ENCODE peak calls at places on chromosomes 2 and 18, in four cellular contexts. Y, E, M and I are unnamed samples.

GRCh38 chr18:79588636-79589481 is 90.7 kb upstream of the CTDP1 start:
- DNase-seq in Y (peak), E (peak), M (peak), I (no peak)

GRCh38 chr18:45856526-45856925 is 31.1 kb downstream of the SIGLEC15 start:
- DNase-seq in Y (no peak), E (no peak), M (no peak), I (no peak)

GRCh38 chr2:20514596-20515269 is 67.9 kb downstream of the RHOB start:
- DNase-seq in Y (peak), E (peak), M (peak), I (peak)

GRCh38 chr2:170923799-170924198 is 5.3 kb upstream of the GORASP2 start:
- DNase-seq in Y (no peak), E (no peak), M (no peak), I (no peak)

GRCh38 chr2:12765203-12765602 is 48.5 kb downstream of the TRIB2 start:
- DNase-seq in Y (no peak), E (no peak), M (no peak), I (no peak)

GRCh38 chr2:219555956-219556355 is 12.1 kb downstream of the TMEM198 start:
- DNase-seq in Y (no peak), E (no peak), M (no peak), I (no peak)

GRCh38 chr18:62486290-62486964 is 36.4 kb upstream of the ZCCHC2 start:
- DNase-seq in Y (no peak), E (no peak), M (peak), I (peak)

GRCh38 chr18:8722946-8723477 is 17.7 kb downstream of the MTCL1 start:
- DNase-seq in Y (no peak), E (no peak), M (no peak), I (no peak)

GRCh38 chr2:201466050-201466660 is 14.6 kb downstream of the STRADB start:
- DNase-seq in Y (no peak), E (no peak), M (no peak), I (no peak)

GRCh38 chr2:174839672-174840071 is 75.4 kb upstream of the CHRNA1 start:
- DNase-seq in Y (no peak), E (no peak), M (no peak), I (no peak)
- TF ChIP-seq CTCF in Y (no peak), E (no peak), M (no peak), I (no peak)

GRCh38 chr2:48532824-48533223 is 2.9 kb downstream of the STON1 start:
- DNase-seq in Y (no peak), E (no peak), M (no peak), I (no peak)

GRCh38 chr2:48529676-48530032 is 300 bp upstream of the STON1 start:
- DNase-seq in Y (no peak), E (peak), M (no peak), I (no peak)

GRCh38 chr2:48530033-48530804 is at the start of gene STON1:
- DNase-seq in Y (peak), E (peak), M (peak), I (no peak)

GRCh38 chr2:48532174-48532573 is 2.2 kb downstream of the STON1 start:
- DNase-seq in Y (no peak), E (no peak), M (no peak), I (no peak)

GRCh38 chr2:48531141-48531648 is 1.2 kb downstream of the STON1 start:
- DNase-seq in Y (no peak), E (peak), M (no peak), I (no peak)
- H3K4me3 ChIP-seq in Y (peak), E (peak), M (no peak), I (peak)

GRCh38 chr2:130376433-130377293 is 20.8 kb downstream of the PTPN18 start:
- DNase-seq in Y (no peak), E (peak), M (no peak), I (no peak)
- TF ChIP-seq CTCF in Y (no peak), E (no peak), M (no peak), I (peak)

GRCh38 chr18:37567994-37568359 is 2.4 kb upstream of the CELF4 start:
- DNase-seq in Y (no peak), E (no peak), M (no peak), I (no peak)
- H3K4me3 ChIP-seq in Y (peak), E (no peak), M (no peak), I (no peak)

GRCh38 chr2:7515327-7515726 is 598.1 kb downstream of the RNF144A start:
- DNase-seq in Y (no peak), E (no peak), M (no peak), I (no peak)

GRCh38 chr2:7513834-7514233 is 596.6 kb downstream of the RNF144A start:
- DNase-seq in Y (no peak), E (no peak), M (no peak), I (no peak)

GRCh38 chr2:7508220-7508943 is 591.2 kb downstream of the RNF144A start:
- DNase-seq in Y (no peak), E (no peak), M (peak), I (no peak)

DNA sequence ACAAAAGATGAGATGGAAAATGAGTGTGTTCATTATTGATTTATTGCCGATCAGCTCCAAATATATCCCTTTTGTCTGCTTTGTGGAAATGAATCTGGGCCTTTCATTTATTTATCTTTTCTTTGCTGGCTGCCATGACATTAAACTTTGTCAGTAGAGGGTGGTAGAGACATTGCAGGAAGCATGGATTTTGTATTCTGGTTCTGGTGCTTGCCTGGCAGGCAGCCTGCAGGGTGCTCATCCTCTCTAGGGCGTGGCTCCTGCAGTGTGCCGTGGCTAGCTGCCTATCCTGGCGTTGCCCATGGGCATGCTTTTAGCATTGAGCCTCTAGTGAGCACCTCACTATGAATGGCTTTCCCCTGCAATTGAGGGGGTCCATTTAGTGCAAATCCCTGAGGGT is 593.1 kb downstream of the RNF144A start:
- DNase-seq in Y (no peak), E (no peak), M (no peak), I (no peak)
- TF ChIP-seq CTCF in Y (no peak), E (no peak), M (no peak), I (peak)

GRCh38 chr2:64990823-64991222 is 1.6 kb downstream of the SLC1A4 start:
- DNase-seq in Y (no peak), E (no peak), M (no peak), I (no peak)
- H3K4me3 ChIP-seq in Y (peak), E (no peak), M (peak), I (no peak)

DNA sequence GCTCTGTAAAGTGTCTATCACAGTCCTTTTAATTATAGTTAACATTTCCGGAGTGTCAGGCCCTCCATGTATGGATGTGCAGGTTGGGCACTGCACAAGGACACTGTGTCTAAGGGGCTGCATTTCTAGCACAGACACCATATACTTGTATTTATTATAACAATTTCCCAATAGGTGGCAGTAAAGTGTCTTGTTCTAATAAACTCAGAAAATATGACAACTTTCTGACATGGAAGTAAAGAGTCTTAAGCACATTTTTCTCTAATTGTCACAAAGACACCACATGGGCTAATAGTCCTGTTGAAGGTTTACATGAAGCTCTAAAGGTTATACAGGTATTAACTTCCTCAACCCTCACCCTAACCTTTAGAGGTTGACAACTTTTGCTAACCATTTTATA is 156.6 kb downstream of the DYSF start:
- DNase-seq in Y (no peak), E (peak), M (no peak), I (peak)
- TF ChIP-seq CTCF in Y (no peak), E (peak), M (no peak), I (peak)

DNA sequence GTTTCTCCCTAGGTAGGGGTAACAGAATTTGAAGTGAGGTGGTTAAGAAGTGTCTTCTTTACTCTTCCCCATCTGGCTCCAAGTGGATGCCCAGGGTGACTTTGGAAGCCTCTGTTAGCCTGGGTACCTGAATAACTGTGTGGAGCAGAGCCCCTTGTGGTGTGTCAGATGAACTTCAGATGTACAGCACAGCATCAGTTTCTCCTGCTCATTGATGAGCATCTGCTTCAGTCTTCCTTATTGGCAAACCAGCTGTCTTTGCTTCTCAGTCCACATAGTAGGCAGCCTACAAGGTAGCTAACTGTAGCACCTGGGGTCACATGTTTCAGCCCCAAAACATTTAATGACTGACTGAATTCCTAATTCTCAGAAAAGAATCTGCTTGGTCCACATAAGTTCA is 56.2 kb upstream of the ATP8B1 start:
- DNase-seq in Y (no peak), E (no peak), M (peak), I (peak)
- H3K4me3 ChIP-seq in Y (no peak), E (no peak), M (no peak), I (no peak)

DNA sequence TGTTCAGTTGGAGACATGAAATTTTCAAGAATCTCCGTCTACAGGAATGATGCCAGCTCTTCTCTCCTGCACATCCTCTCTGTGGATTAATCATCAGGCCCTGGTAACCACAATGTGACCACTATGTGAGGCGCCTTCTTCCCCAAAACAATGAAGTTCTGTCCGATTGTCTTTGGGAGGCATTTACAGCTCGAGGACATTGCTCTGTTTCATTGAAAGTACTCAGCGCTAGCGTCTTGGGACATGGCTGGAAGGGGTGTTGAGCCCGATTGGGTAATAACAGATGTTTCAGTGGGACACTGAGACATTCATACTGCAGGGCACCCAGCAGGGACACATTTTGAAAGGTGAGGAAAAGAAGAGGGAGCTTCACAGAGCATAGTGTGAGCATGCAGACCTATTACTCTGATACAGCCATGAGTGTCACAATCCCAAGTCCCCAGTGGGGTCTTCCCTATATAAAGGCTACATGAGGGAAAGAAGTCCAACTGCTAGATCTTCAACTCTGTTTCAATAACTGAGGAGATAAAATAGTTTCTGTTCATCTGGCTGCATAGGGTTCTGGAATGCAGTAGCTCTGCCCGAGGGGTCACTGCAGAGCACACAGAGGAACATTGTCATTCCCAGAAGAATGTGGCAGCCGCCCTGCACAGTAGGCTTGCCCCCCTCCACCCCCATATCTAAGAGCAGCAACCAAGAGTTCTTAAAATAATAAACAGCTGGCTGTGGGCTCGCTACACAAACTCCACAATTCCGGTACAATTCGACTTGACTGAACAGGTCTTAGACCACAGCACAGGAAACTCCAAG is 237.3 kb downstream of the OSR1 start:
- DNase-seq in Y (peak), E (no peak), M (no peak), I (no peak)
- TF ChIP-seq CTCF in Y (no peak), E (no peak), M (no peak), I (no peak)